ENCODE peak calls at places on chromosomes 2 and 18, in seven cellular contexts. X, Z, Q, R, N, G and T are unnamed samples.

GRCh38 chr2:241469746-241470145 is 38.6 kb downstream of the STK25 start:
- DNase-seq in X (no peak), Z (no peak), Q (no peak), R (no peak), N (no peak), G (no peak), T (no peak)

GRCh38 chr2:163453920-163454319 is 281.9 kb downstream of the FIGN start:
- DNase-seq in X (no peak), Z (no peak), Q (no peak), R (peak; percentile 3), N (no peak), G (no peak), T (no peak)

GRCh38 chr2:180520816-180521595 is 459.4 kb upstream of the UBE2E3 start:
- DNase-seq in X (peak; percentile 56), Z (peak; percentile 14), Q (no peak), R (peak; percentile 14), N (no peak), G (no peak), T (no peak)

GRCh38 chr2:234095301-234095700 is 44.8 kb downstream of the SPP2 start:
- DNase-seq in X (no peak), Z (no peak), Q (no peak), R (no peak), N (no peak), G (no peak), T (no peak)

GRCh38 chr2:27212626-27213471 is 781 bp upstream of the SLC5A6 start:
- DNase-seq in X (peak; percentile 15), Z (no peak), Q (peak; percentile 64), R (peak; percentile 74), N (no peak), G (peak; percentile 60), T (no peak)

GRCh38 chr18:46051731-46052461 is 20.2 kb downstream of the PSTPIP2 start:
- DNase-seq in X (no peak), Z (no peak), Q (no peak), R (peak; percentile 90), N (peak; percentile 31), G (no peak), T (no peak)

GRCh38 chr18:28174181-28174906 is 2.6 kb downstream of the CDH2 start:
- DNase-seq in X (no peak), Z (no peak), Q (no peak), R (no peak), N (no peak), G (no peak), T (no peak)

GRCh38 chr2:117942551-117942950 is 71.3 kb downstream of the CCDC93 start:
- DNase-seq in X (no peak), Z (no peak), Q (no peak), R (no peak), N (no peak), G (peak; percentile 16), T (no peak)

GRCh38 chr18:61921621-61922235 is 28.9 kb upstream of the RNF152 start:
- DNase-seq in X (no peak), Z (no peak), Q (no peak), R (no peak), N (no peak), G (no peak), T (no peak)

GRCh38 chr2:10301946-10302478 is 692 bp upstream of the HPCAL1 start:
- DNase-seq in X (no peak), Z (no peak), Q (no peak), R (no peak), N (no peak), G (peak; percentile 72), T (no peak)

GRCh38 chr2:109287838-109288237 is 158.8 kb downstream of the SH3RF3 start:
- DNase-seq in X (no peak), Z (no peak), Q (no peak), R (no peak), N (no peak), G (no peak), T (no peak)

GRCh38 chr2:145597809-145598208 is 1077.9 kb upstream of the ZEB2 start:
- DNase-seq in X (no peak), Z (no peak), Q (no peak), R (peak; percentile 88), N (no peak), G (no peak), T (peak; percentile 70)